ENCODE peak calls at places on chromosomes 3 and 15, in nine cellular contexts. D is fibroblast of lung; J is heart left ventricle; E is transverse colon; N is hepatocyte; X is CD8-positive, alpha-beta T cell; W is effector memory CD4-positive, alpha-beta T cell; S is neural progenitor cell; I is tibial artery. H is an unnamed sample.

GRCh38 chr15:61339526-61339925 is 110.4 kb upstream of the RORA start:
- DNase-seq in D (no peak), X (no peak), J (no peak), N (no peak), W (no peak), E (no peak), I (no peak), S (no peak), H (no peak)

GRCh38 chr3:14479591-14479990 is 60.6 kb downstream of the GRIP2 start:
- DNase-seq in D (no peak), E (no peak), W (no peak), J (no peak), S (no peak), X (no peak), N (no peak), I (no peak), H (no peak)

GRCh38 chr3:32835943-32836342 is 18.1 kb downstream of the TRIM71 start:
- DNase-seq in N (no peak), W (no peak), J (no peak), S (peak; percentile 50), D (no peak), X (no peak), E (no peak), I (no peak), H (no peak)

GRCh38 chr3:70095260-70095659 is 95.7 kb downstream of the SAMMSON start:
- DNase-seq in X (no peak), J (no peak), E (no peak), S (no peak), W (no peak), D (no peak), N (no peak), I (no peak), H (no peak)

GRCh38 chr15:23073890-23074631 is 34.7 kb upstream of the TUBGCP5 start:
- DNase-seq in S (no peak), E (peak; percentile 14), I (no peak), J (no peak), X (no peak), W (no peak), N (no peak), D (no peak), H (peak; percentile 2)

GRCh38 chr15:65286069-65286703 is 497 bp downstream of the PARP16 start:
- DNase-seq in D (peak; percentile 38), N (peak; percentile 63), E (peak; percentile 62), J (peak; percentile 62), X (no peak), I (no peak), S (peak; percentile 87), W (no peak), H (peak; percentile 72)

GRCh38 chr3:122305818-122306621 is 19.0 kb upstream of the CSTA start:
- DNase-seq in I (no peak), X (no peak), J (no peak), W (no peak), N (peak; percentile 56), S (peak; percentile 40), D (peak; percentile 11), E (peak; percentile 61), H (peak; percentile 77)

GRCh38 chr15:69979269-69979668 is 118.4 kb downstream of the TLE3 start:
- DNase-seq in J (no peak), S (peak; percentile 34), N (no peak), I (no peak), W (no peak), X (no peak), E (peak; percentile 54), D (peak; percentile 1), H (no peak)

GRCh38 chr3:111695584-111696213 is 100.6 kb upstream of the ZBED2 start:
- DNase-seq in I (no peak), S (no peak), E (no peak), X (no peak), N (no peak), W (no peak), J (no peak), D (peak; percentile 93), H (no peak)

GRCh38 chr3:111694471-111694870 is 99.3 kb upstream of the ZBED2 start:
- DNase-seq in X (no peak), W (no peak), J (no peak), E (no peak), D (no peak), I (no peak), S (no peak), N (no peak), H (no peak)

GRCh38 chr3:111691293-111691909 is 96.3 kb upstream of the ZBED2 start:
- DNase-seq in N (peak; percentile 53), W (no peak), J (no peak), I (no peak), D (peak; percentile 61), S (peak; percentile 37), E (no peak), X (no peak), H (peak; percentile 54)

GRCh38 chr3:111690242-111690641 is 95.1 kb upstream of the ZBED2 start:
- DNase-seq in I (no peak), W (no peak), J (no peak), E (no peak), X (no peak), D (peak; percentile 91), S (peak; percentile 40), N (no peak), H (no peak)

DNA sequence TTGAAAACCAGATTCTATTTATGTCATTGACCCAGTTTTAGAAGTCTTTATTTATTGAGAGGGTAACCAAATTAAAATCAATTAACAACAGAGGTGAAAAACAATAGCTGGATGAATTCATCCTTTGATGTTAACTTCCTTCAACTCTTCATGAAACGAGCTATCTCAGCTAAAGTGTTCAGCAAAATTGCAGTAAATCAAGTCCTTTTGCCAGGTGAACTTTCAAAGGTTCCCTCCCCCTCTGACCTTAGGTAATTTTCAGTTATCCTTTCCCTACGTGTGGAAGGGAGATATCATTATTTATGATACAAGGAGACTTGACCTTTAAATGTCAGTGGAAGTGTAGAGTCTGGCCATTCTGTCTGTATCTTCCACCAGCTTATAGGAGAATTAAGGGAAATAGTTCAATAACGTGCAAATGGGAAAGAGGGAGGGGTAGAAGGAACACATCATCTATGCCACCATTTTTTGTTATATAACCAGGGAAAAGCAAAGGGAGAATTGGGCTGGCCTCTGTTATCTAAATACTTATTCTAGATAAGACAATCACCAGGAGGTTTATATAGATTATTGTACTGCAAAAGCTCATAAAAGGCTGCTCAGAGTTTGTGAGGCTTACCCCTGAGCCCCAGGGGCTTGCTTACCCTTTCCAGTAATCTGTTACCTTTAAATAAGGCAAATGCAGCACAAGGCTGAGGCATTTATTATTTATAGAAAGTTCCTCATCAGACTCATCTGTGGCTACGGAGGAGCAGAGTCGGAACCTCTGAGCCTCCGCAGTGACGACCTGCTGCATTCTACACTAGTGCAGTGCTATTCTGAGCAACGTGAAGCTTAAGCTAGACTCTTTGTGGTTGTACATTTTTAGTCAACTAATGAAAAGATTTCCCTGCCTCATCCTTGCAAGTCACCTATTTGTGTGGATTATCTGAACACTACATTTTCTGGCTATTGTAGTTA is 97.7 kb upstream of the ZBED2 start:
- DNase-seq in D (peak; percentile 39), S (no peak), X (no peak), W (no peak), I (no peak), J (peak; percentile 38), N (peak; percentile 26), E (no peak), H (no peak)
- H3K4me1 ChIP-seq in D (peaks cover 5% of the 10 kb centered on the region), S (peaks cover 22% of the 10 kb centered on the region), X (peaks cover 5% of the 10 kb centered on the region), W (no peaks in the 10 kb centered on the region), I (no peaks in the 10 kb centered on the region), J (no peaks in the 10 kb centered on the region), N (peaks cover 5% of the 10 kb centered on the region), E (no peaks in the 10 kb centered on the region), H (peaks cover 2% of the 10 kb centered on the region)

GRCh38 chr15:31366169-31366734 is 39.6 kb downstream of the KLF13 start:
- DNase-seq in E (peak; percentile 49), W (no peak), D (no peak), I (peak; percentile 68), N (no peak), X (no peak), S (no peak), J (peak; percentile 67), H (no peak)

GRCh38 chr15:31365655-31366127 is 39.1 kb downstream of the KLF13 start:
- DNase-seq in S (peak; percentile 82), N (peak; percentile 93), W (peak; percentile 52), E (peak; percentile 96), X (peak; percentile 70), J (peak; percentile 98), I (peak; percentile 95), D (peak; percentile 59), H (peak; percentile 98)

GRCh38 chr15:31365032-31365654 is 38.5 kb downstream of the KLF13 start:
- DNase-seq in J (no peak), S (no peak), W (no peak), D (no peak), N (no peak), I (no peak), X (no peak), E (no peak), H (no peak)

GRCh38 chr15:31367730-31368344 is 41.2 kb downstream of the KLF13 start:
- DNase-seq in J (no peak), X (no peak), N (no peak), S (no peak), E (peak; percentile 56), W (no peak), I (no peak), D (no peak), H (no peak)

DNA sequence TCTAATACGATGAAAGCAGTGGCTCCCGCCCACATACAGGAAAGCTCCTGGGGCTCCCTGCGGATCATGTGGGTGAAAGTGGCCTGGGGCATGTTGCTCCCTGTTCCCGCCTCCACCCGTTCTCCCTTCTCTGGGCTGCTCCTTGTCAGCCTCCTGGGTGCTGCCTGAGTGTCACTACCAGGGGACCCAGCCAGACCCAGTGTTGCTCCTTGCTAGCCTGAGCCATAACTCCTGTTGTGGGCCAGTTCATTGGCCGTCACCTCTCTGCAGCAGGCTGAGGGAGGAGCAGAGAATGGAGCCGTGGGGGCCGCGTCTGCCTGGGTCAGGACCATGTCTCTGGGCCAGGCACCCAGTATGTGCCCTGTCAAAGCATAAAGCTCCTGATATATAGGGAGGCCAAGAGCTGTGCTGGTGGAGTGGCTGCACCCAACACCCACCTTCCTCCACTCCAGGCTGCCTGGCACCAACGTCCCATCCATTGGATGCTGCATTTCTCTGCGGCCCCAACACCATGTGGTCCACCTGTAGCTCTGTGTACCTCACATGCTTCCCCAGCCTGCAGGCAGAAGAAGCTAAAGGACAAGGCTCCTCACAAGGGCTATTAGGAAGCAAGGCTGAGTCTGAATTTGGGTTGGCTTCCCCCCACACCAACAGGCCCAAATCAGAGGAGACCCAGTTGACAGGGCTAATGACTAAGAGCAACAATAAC is 40.5 kb downstream of the KLF13 start:
- DNase-seq in W (no peak), D (no peak), I (peak; percentile 46), X (no peak), J (peak; percentile 57), N (no peak), S (no peak), E (no peak), H (no peak)
- H3K4me3 ChIP-seq in W (peak overlapping the region; percentile 7), D (no peak overlapping the region), I (no peak overlapping the region), X (peak overlapping the region; percentile 59), J (peak overlapping the region; percentile 47), N (no peak overlapping the region), S (no peak overlapping the region), E (no peak overlapping the region), H (no peak overlapping the region)

DNA sequence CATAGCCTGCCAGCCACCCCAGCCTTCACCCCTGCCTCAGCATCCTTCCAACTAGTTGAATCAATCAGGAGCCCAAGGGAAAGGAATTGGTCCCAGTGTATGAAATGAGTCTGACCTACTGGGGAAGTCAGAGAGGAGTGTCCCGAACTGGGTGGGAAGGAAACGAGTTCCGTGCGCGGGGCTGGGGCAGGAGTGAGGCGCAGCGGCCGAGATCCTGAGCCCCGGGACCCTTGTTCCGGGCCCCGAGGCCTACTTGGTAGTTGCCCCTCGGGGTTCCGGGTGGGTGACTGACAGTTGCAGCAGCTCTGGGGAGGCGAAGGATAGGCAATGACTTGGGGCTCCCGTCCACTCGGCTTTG is 1.1 kb upstream of the PLCL2 start:
- DNase-seq in S (no peak), E (no peak), I (peak; percentile 33), D (no peak), X (no peak), J (no peak), W (no peak), N (no peak), H (peak; percentile 38)
- H3K27ac ChIP-seq in S (no peak overlapping the region), E (peak overlapping the region; percentile 94), I (peak overlapping the region; percentile 87), D (peak overlapping the region; percentile 38), X (no peak overlapping the region), J (peak overlapping the region; percentile 99), W (peak overlapping the region; percentile 93), N (peak overlapping the region; percentile 83), H (no peak overlapping the region)

DNA sequence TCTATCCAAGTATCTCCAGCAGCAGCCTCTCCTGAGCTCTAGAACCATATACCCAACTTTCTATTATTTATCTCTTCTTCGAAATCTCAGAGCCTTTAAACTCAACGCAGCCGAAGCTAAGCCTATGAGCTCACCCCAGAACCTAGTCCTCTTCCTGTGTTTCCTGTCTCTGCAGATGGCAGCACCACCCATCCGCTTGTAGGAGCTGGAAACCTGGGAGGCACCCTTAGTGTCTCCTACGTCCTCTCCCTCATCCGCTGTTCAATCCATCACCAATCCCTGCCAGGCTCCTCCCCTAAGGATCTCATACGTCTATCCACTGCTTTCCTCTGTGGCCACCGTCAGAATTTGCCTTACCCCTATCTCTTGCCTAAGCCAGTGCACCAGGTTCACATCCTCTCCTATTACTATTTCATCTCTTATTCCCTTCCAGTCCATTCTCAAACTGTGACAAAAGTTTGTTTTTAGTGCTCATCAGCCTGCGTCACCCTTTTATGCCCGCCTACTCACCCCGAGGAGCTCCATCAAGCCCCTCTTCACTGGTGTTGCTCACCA is 9.6 kb downstream of the VGLL4 start:
- DNase-seq in N (no peak), I (no peak), J (peak; percentile 40), X (no peak), D (no peak), S (no peak), W (no peak), E (no peak), H (no peak)
- H3K4me1 ChIP-seq in N (peaks cover 48% of the 10 kb centered on the region), I (peaks cover 37% of the 10 kb centered on the region), J (peaks cover 34% of the 10 kb centered on the region), X (peaks cover 34% of the 10 kb centered on the region), D (peaks cover 5% of the 10 kb centered on the region), S (peaks cover 40% of the 10 kb centered on the region), W (peaks cover 9% of the 10 kb centered on the region), E (peaks cover 32% of the 10 kb centered on the region), H (peaks cover 16% of the 10 kb centered on the region)